ENCODE peak calls at places on chromosomes 11 and 22, in ten cellular contexts. One of them, this sample, is unnamed.

GRCh38 chr22:39906207-39906606 is 5.3 kb downstream of the GRAP2 start:
- DNase-seq in naive thymus-derived CD8-positive, alpha-beta T cell: no peak
- DNase-seq in ELR: no peak
- DNase-seq in A549: no peak
- DNase-seq in adrenal gland: no peak
- DNase-seq in A673: no peak
- DNase-seq in cardiac fibroblast: no peak
- DNase-seq in neural progenitor cell: peak
- DNase-seq in C1 segment of cervical spinal cord: no peak
- DNase-seq in HS-27A: no peak
- DNase-seq in this sample: no peak

GRCh38 chr11:110249066-110249465 is 47.3 kb downstream of the RDX start:
- DNase-seq in A549: no peak
- DNase-seq in neural progenitor cell: no peak
- DNase-seq in cardiac fibroblast: peak
- DNase-seq in A673: peak
- DNase-seq in ELR: peak
- DNase-seq in naive thymus-derived CD8-positive, alpha-beta T cell: no peak
- DNase-seq in adrenal gland: no peak
- DNase-seq in C1 segment of cervical spinal cord: no peak
- DNase-seq in HS-27A: no peak
- DNase-seq in this sample: no peak

GRCh38 chr11:117510646-117511045 is 183.0 kb downstream of the CEP164 start:
- DNase-seq in cardiac fibroblast: no peak
- DNase-seq in ELR: no peak
- DNase-seq in adrenal gland: no peak
- DNase-seq in neural progenitor cell: no peak
- DNase-seq in A673: peak
- DNase-seq in HS-27A: no peak
- DNase-seq in C1 segment of cervical spinal cord: no peak
- DNase-seq in naive thymus-derived CD8-positive, alpha-beta T cell: no peak
- DNase-seq in A549: no peak
- DNase-seq in this sample: no peak

GRCh38 chr22:20267441-20268288 is 453 bp downstream of the RTN4R start:
- DNase-seq in C1 segment of cervical spinal cord: no peak
- DNase-seq in neural progenitor cell: peak
- DNase-seq in A549: no peak
- DNase-seq in HS-27A: no peak
- DNase-seq in ELR: peak
- DNase-seq in naive thymus-derived CD8-positive, alpha-beta T cell: no peak
- DNase-seq in adrenal gland: no peak
- DNase-seq in cardiac fibroblast: no peak
- DNase-seq in A673: peak
- DNase-seq in this sample: no peak

GRCh38 chr22:19687561-19688300 is 26.6 kb upstream of the SEPTIN5 start:
- DNase-seq in A673: no peak
- DNase-seq in ELR: no peak
- DNase-seq in cardiac fibroblast: no peak
- DNase-seq in HS-27A: no peak
- DNase-seq in adrenal gland: no peak
- DNase-seq in naive thymus-derived CD8-positive, alpha-beta T cell: no peak
- DNase-seq in C1 segment of cervical spinal cord: no peak
- DNase-seq in A549: no peak
- DNase-seq in neural progenitor cell: no peak
- DNase-seq in this sample: no peak

GRCh38 chr11:8025816-8026215 is 38.7 kb downstream of the EIF3F start:
- DNase-seq in neural progenitor cell: no peak
- DNase-seq in naive thymus-derived CD8-positive, alpha-beta T cell: no peak
- DNase-seq in A549: no peak
- DNase-seq in A673: no peak
- DNase-seq in HS-27A: peak
- DNase-seq in ELR: peak
- DNase-seq in adrenal gland: peak
- DNase-seq in cardiac fibroblast: peak
- DNase-seq in C1 segment of cervical spinal cord: no peak
- DNase-seq in this sample: peak

GRCh38 chr11:101618691-101619090 is 34.9 kb upstream of the TRPC6 start:
- DNase-seq in C1 segment of cervical spinal cord: no peak
- DNase-seq in HS-27A: peak
- DNase-seq in neural progenitor cell: no peak
- DNase-seq in cardiac fibroblast: peak
- DNase-seq in naive thymus-derived CD8-positive, alpha-beta T cell: no peak
- DNase-seq in adrenal gland: no peak
- DNase-seq in A549: peak
- DNase-seq in ELR: peak
- DNase-seq in A673: no peak
- DNase-seq in this sample: peak

GRCh38 chr11:76798656-76799055 is 15.5 kb downstream of the TSKU start:
- DNase-seq in A549: no peak
- DNase-seq in ELR: no peak
- DNase-seq in HS-27A: no peak
- DNase-seq in adrenal gland: no peak
- DNase-seq in C1 segment of cervical spinal cord: no peak
- DNase-seq in naive thymus-derived CD8-positive, alpha-beta T cell: no peak
- DNase-seq in cardiac fibroblast: no peak
- DNase-seq in neural progenitor cell: no peak
- DNase-seq in A673: no peak
- DNase-seq in this sample: no peak

GRCh38 chr11:109130910-109131309 is 291.1 kb upstream of the C11orf87 start:
- DNase-seq in neural progenitor cell: no peak
- DNase-seq in cardiac fibroblast: no peak
- DNase-seq in naive thymus-derived CD8-positive, alpha-beta T cell: no peak
- DNase-seq in HS-27A: no peak
- DNase-seq in A673: no peak
- DNase-seq in adrenal gland: no peak
- DNase-seq in C1 segment of cervical spinal cord: no peak
- DNase-seq in ELR: no peak
- DNase-seq in A549: no peak
- DNase-seq in this sample: no peak

GRCh38 chr11:32173435-32173834 is 82.6 kb downstream of the RCN1 start:
- DNase-seq in neural progenitor cell: peak
- DNase-seq in naive thymus-derived CD8-positive, alpha-beta T cell: no peak
- DNase-seq in A673: peak
- DNase-seq in adrenal gland: peak
- DNase-seq in A549: peak
- DNase-seq in HS-27A: peak
- DNase-seq in C1 segment of cervical spinal cord: peak
- DNase-seq in ELR: peak
- DNase-seq in cardiac fibroblast: peak
- DNase-seq in this sample: peak

GRCh38 chr22:21569459-21570161 is 2.1 kb downstream of the UBE2L3 start:
- DNase-seq in cardiac fibroblast: no peak
- DNase-seq in C1 segment of cervical spinal cord: no peak
- DNase-seq in naive thymus-derived CD8-positive, alpha-beta T cell: no peak
- DNase-seq in adrenal gland: no peak
- DNase-seq in HS-27A: no peak
- DNase-seq in neural progenitor cell: peak
- DNase-seq in ELR: no peak
- DNase-seq in A673: no peak
- DNase-seq in A549: no peak
- DNase-seq in this sample: no peak

GRCh38 chr22:35894937-35895708 is 133.5 kb downstream of the RBFOX2 start:
- DNase-seq in C1 segment of cervical spinal cord: no peak
- DNase-seq in ELR: peak
- DNase-seq in naive thymus-derived CD8-positive, alpha-beta T cell: no peak
- DNase-seq in A673: peak
- DNase-seq in neural progenitor cell: peak
- DNase-seq in A549: peak
- DNase-seq in adrenal gland: peak
- DNase-seq in HS-27A: no peak
- DNase-seq in cardiac fibroblast: peak
- DNase-seq in this sample: peak

GRCh38 chr11:132941024-132941646 is 591.2 kb downstream of the OPCML start:
- DNase-seq in C1 segment of cervical spinal cord: no peak
- DNase-seq in HS-27A: no peak
- DNase-seq in A549: no peak
- DNase-seq in adrenal gland: peak
- DNase-seq in neural progenitor cell: peak
- DNase-seq in naive thymus-derived CD8-positive, alpha-beta T cell: no peak
- DNase-seq in cardiac fibroblast: peak
- DNase-seq in A673: peak
- DNase-seq in ELR: peak
- DNase-seq in this sample: peak

GRCh38 chr11:67371549-67372231 is 1.7 kb downstream of the CLCF1 start:
- DNase-seq in HS-27A: no peak
- DNase-seq in adrenal gland: peak
- DNase-seq in A549: peak
- DNase-seq in cardiac fibroblast: peak
- DNase-seq in A673: peak
- DNase-seq in ELR: peak
- DNase-seq in neural progenitor cell: peak
- DNase-seq in naive thymus-derived CD8-positive, alpha-beta T cell: no peak
- DNase-seq in C1 segment of cervical spinal cord: no peak
- DNase-seq in this sample: no peak

GRCh38 chr11:125075242-125075625 is 12.1 kb downstream of the SLC37A2 start:
- DNase-seq in neural progenitor cell: no peak
- DNase-seq in adrenal gland: no peak
- DNase-seq in A549: no peak
- DNase-seq in naive thymus-derived CD8-positive, alpha-beta T cell: no peak
- DNase-seq in ELR: no peak
- DNase-seq in A673: no peak
- DNase-seq in cardiac fibroblast: no peak
- DNase-seq in C1 segment of cervical spinal cord: no peak
- DNase-seq in HS-27A: no peak
- DNase-seq in this sample: no peak